ENCODE peak calls at places on chromosomes 7 and 10, in four cellular contexts. S is IMR-90, R is cardiac muscle cell, G is A549. X is an unnamed sample.
A peak's percentile ranks its signal among the peaks of the same experiment; 100 is the strongest.

GRCh38 chr7:105496501-105496900 is 25.6 kb downstream of the PUS7 start:
- DNase-seq in S (peak; percentile 71), R (no peak), G (no peak), X (peak; percentile 67)

GRCh38 chr10:124802313-124802675 is 675 bp downstream of the ABRAXAS2 start:
- DNase-seq in S (no peak), R (no peak), G (no peak), X (no peak)

GRCh38 chr7:148553979-148554378 is 36.6 kb upstream of the C7orf33 start:
- DNase-seq in S (no peak), R (no peak), G (no peak), X (no peak)

GRCh38 chr7:155136619-155137243 is 66.6 kb downstream of the HTR5A start:
- DNase-seq in S (no peak), R (no peak), G (no peak), X (no peak)

GRCh38 chr7:20653636-20654035 is 38.2 kb downstream of the ABCB5 start:
- DNase-seq in S (no peak), R (peak; percentile 0), G (no peak), X (no peak)

GRCh38 chr10:88366772-88367171 is 216.3 kb downstream of the RNLS start:
- DNase-seq in S (no peak), R (no peak), G (no peak), X (no peak)

GRCh38 chr7:130845581-130846085 is 111.6 kb upstream of the KLF14 start:
- DNase-seq in S (peak; percentile 89), R (no peak), G (peak; percentile 73), X (peak; percentile 63)

GRCh38 chr10:119726291-119727261 is 726 bp downstream of the INPP5F start:
- DNase-seq in S (no peak), R (peak; percentile 82), G (no peak), X (no peak)

GRCh38 chr10:31490858-31491504 is 172.0 kb downstream of the ZEB1 start:
- DNase-seq in S (peak; percentile 52), R (peak; percentile 65), G (no peak), X (peak; percentile 78)

GRCh38 chr10:23399701-23400144 is 39.2 kb upstream of the OTUD1 start:
- DNase-seq in S (peak; percentile 97), R (peak; percentile 77), G (no peak), X (peak; percentile 87)

GRCh38 chr7:5792792-5793191 is 11.3 kb upstream of the RNF216 start:
- DNase-seq in S (no peak), R (no peak), G (no peak), X (no peak)

GRCh38 chr10:69405221-69405620 is 11.5 kb downstream of the TACR2 start:
- DNase-seq in S (peak; percentile 15), R (no peak), G (no peak), X (no peak)

GRCh38 chr10:44206127-44206818 is 178.6 kb downstream of the CXCL12 start:
- DNase-seq in S (peak; percentile 23), R (no peak), G (no peak), X (peak; percentile 20)

GRCh38 chr7:151890355-151891004 is 13.6 kb upstream of the PRKAG2 start:
- DNase-seq in S (no peak), R (no peak), G (no peak), X (no peak)

GRCh38 chr7:137669706-137670105 is 177.1 kb downstream of the DGKI start:
- DNase-seq in S (peak; percentile 64), R (no peak), G (no peak), X (no peak)

GRCh38 chr10:101134299-101135127 is 3.4 kb downstream of the TLX1 start:
- DNase-seq in S (no peak), R (no peak), G (no peak), X (no peak)

GRCh38 chr10:3239066-3239919 is 66.7 kb upstream of the PITRM1 start:
- DNase-seq in S (peak; percentile 68), R (peak; percentile 62), G (peak; percentile 57), X (peak; percentile 84)

GRCh38 chr7:87420173-87420572 is 55.3 kb downstream of the ABCB4 start:
- DNase-seq in S (no peak), R (no peak), G (no peak), X (no peak)

GRCh38 chr10:34434119-34434594 is 380.9 kb downstream of the PARD3 start:
- DNase-seq in S (peak; percentile 78), R (no peak), G (no peak), X (peak; percentile 71)

GRCh38 chr7:77415822-77416620 is at the start of gene GSAP:
- DNase-seq in S (no peak), R (peak; percentile 57), G (peak; percentile 65), X (no peak)

GRCh38 chr10:70849582-70850016 is 33.9 kb downstream of the SGPL1 start:
- DNase-seq in S (peak; percentile 95), R (no peak), G (no peak), X (peak; percentile 86)

GRCh38 chr7:45068236-45069023 is 20.3 kb downstream of the NACAD start:
- DNase-seq in S (no peak), R (no peak), G (no peak), X (no peak)

DNA sequence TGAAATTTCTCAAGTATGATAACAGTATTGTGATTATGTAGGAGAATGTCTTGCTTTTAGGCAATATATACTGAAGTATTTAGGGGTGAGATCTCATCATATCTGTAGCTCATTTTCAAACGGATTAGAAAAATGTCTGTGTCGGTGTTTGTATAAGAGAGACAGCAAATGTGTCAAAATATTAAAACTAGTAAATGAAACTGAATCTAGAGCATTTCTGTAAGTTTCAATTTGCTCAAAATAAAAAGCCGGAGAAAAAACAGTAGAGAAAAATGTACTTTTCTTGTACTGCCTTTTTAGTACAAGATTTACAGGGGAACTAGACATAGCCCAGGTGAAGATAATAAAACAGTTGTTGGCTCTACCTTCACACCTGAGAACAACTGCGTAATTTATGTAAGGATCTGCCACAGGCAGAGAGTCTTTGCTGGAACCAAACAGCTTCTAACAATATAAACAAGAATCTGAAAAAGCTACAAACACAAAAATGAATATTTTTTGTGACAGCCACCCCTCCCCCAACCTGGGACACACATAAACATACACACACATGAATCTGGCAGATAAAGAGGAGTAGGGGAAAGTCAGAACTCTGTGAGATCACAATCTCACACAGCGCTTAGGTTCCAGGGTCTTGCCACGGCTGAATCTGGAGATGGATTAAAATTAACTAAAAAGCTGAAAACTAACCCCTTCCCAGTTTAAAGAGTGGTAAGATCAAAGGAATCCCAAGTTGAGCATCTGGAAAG is 153.3 kb downstream of the AVL9 start:
- DNase-seq in S (no peak), R (no peak), G (no peak), X (no peak)
- H3K4me3 ChIP-seq in S (no peak overlapping the region), R (no peak overlapping the region), G (no peak overlapping the region), X (no peak overlapping the region)

DNA sequence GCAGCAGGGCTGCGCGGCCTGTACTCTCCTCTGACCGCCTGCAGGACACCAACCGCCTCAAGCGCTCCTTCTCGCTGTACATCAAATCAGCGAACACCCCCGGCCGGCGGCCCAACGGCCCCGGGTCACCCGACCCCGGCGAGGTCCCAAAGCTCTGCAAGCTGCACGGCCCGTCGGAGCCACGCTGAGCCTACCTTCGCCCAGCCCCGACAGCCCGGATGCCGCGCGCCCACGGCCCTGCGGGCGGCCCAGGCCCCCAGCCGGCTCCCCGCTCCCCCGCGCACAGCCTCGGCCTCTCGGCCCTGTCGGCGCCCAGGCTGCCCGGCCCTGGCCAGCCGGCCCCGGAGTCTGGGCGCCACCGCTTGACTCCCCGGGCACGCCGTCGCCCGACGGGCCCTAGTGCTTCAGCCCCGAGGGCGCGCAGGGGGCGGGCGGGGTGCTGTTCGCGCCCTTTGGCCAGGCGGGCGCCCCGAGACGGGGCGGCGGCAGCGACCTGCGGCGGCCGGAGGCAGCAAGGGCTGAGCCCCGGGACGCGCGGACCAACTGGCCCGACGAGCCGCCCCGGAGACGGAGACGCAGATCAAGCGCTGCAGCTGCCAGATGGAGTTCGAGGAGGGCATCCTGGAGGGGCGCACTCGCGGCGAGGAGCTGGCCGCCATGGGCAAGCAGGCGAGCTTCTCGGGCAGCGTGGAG is 11.1 kb upstream of the SEC24C start:
- DNase-seq in S (no peak), R (no peak), G (no peak), X (no peak)
- H3K4me3 ChIP-seq in S (no peak overlapping the region), R (no peak overlapping the region), G (no peak overlapping the region), X (no peak overlapping the region)

GRCh38 chr10:7481382-7481765 is 70.5 kb upstream of the SFMBT2 start:
- DNase-seq in S (no peak), R (no peak), G (no peak), X (peak; percentile 15)

GRCh38 chr10:7480742-7481381 is 70.0 kb upstream of the SFMBT2 start:
- DNase-seq in S (no peak), R (no peak), G (no peak), X (no peak)

GRCh38 chr10:7478727-7479457 is 68.1 kb upstream of the SFMBT2 start:
- DNase-seq in S (no peak), R (no peak), G (no peak), X (no peak)

GRCh38 chr10:7477538-7478334 is 66.9 kb upstream of the SFMBT2 start:
- DNase-seq in S (no peak), R (no peak), G (no peak), X (no peak)

DNA sequence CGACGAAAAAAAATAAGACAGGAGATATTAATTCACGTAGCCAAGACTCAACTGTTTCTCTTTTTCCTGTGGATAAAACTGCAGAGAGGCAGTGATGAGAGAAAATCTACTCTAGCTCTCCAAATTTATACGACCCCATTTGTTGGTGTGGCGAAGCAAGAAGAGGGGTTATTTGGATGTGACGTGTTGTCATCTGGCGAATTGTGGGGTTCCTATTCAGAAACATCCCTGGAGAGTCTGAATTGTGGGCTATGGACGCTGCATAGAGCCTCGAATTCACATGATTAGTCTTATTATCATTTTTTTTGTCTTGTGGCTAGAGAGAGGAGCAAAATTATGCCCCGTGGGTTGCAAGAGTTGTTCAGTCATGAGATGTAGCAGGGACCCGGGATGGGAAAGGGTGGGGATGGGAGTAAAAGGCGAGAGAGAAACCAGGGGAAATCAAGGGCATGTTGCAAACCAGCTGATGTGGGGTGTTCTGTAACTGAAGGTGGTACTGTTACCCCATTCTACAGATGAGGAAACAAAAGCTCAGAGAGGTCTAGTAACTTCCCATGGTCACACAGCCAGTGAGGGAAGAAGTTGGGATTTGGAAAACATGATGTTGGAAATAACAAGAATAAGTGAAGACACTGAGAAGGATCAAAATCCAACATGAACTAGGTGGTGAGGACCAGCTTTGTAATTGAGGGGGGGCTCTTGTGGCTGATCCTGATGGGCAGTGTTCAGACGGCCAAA is 69.2 kb upstream of the SFMBT2 start:
- DNase-seq in S (no peak), R (no peak), G (no peak), X (no peak)
- H3K4me3 ChIP-seq in S (no peak overlapping the region), R (no peak overlapping the region), G (no peak overlapping the region), X (no peak overlapping the region)

DNA sequence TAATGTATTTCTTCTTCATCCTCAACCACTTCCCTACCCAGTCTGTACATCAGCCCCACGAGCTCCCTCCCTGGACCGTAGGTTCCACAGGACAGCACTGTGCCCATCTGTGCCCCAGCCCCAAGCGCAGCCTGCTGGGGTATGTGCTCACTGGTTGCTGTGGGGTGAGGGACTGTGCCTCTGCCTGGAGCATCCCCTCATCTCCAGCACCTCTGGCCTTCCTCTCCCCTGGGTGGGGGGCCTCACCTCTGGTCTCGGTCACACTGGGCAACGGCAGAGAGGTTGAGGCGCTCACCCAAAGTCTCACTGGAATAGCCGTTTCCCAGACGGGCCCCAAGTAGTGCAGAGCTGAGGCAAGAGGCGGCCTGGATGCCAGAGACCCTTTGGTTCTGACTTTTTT is 1.5 kb upstream of the PRKAR1B start:
- DNase-seq in S (no peak), R (no peak), G (no peak), X (no peak)
- H3K4me3 ChIP-seq in S (no peak overlapping the region), R (no peak overlapping the region), G (no peak overlapping the region), X (no peak overlapping the region)

GRCh38 chr10:63099734-63100133 is 33.4 kb upstream of the NRBF2 start:
- DNase-seq in S (no peak), R (no peak), G (no peak), X (no peak)

GRCh38 chr10:63105811-63106755 is 27.0 kb upstream of the NRBF2 start:
- DNase-seq in S (peak; percentile 61), R (no peak), G (no peak), X (peak; percentile 62)

GRCh38 chr10:63107943-63108437 is 25.1 kb upstream of the NRBF2 start:
- DNase-seq in S (no peak), R (no peak), G (no peak), X (no peak)

GRCh38 chr10:63103971-63104409 is 29.1 kb upstream of the NRBF2 start:
- DNase-seq in S (no peak), R (no peak), G (no peak), X (no peak)
- H3K4me3 ChIP-seq in S (no peak overlapping the region), R (no peak overlapping the region), G (no peak overlapping the region), X (no peak overlapping the region)